ENCODE peak calls at places on chromosomes 5 and 9, in eight cellular contexts. H is A549, I is stomach, F is esophagus muscularis mucosa, E is right cardiac atrium, Z is psoas muscle, Y is thyroid gland, O is MM.1S. C is an unnamed sample. For H3K9me3, the result is how much of the 10 kb centered on the place peaks cover.

GRCh38 chr9:132744881-132745761 is 74.9 kb downstream of the GTF3C4 start:
- DNase-seq in Y (no peak), H (no peak), O (no peak), I (no peak), E (no peak), F (no peak), Z (no peak), C (no peak)

GRCh38 chr5:89857790-89858189 is 551.8 kb downstream of the CETN3 start:
- DNase-seq in F (no peak), I (no peak), E (no peak), O (no peak), Z (no peak), Y (no peak), H (no peak), C (no peak)

GRCh38 chr5:105840800-105841199 is 1829.9 kb downstream of the EFNA5 start:
- DNase-seq in O (no peak), Z (no peak), Y (no peak), E (no peak), F (no peak), I (no peak), H (no peak), C (no peak)

GRCh38 chr5:177130211-177131018 is 3.2 kb upstream of the NSD1 start:
- DNase-seq in Z (no peak), H (no peak), F (no peak), O (no peak), E (no peak), Y (no peak), I (no peak), C (no peak)

GRCh38 chr9:97938081-97938644 is at the start of gene HEMGN:
- DNase-seq in Y (no peak), O (peak), H (no peak), Z (no peak), E (no peak), I (no peak), F (no peak), C (peak)

GRCh38 chr5:56004874-56005273 is 10.1 kb upstream of the IL6ST start:
- DNase-seq in Y (no peak), O (no peak), F (no peak), E (no peak), H (no peak), Z (no peak), I (no peak), C (no peak)

GRCh38 chr5:10489810-10490426 is 48.2 kb downstream of the ROPN1L start:
- DNase-seq in Z (no peak), F (no peak), Y (no peak), H (no peak), I (no peak), E (no peak), O (peak), C (no peak)

GRCh38 chr5:113371788-113372196 is 63.0 kb downstream of the TSSK1B start:
- DNase-seq in Z (no peak), O (no peak), F (no peak), H (no peak), E (no peak), Y (no peak), I (no peak), C (no peak)

GRCh38 chr5:138466900-138467710 is 1.8 kb downstream of the EGR1 start:
- DNase-seq in O (no peak), F (no peak), Y (no peak), H (peak), E (no peak), I (peak), Z (no peak), C (no peak)

GRCh38 chr9:133510926-133511505 is 13.7 kb downstream of the MYMK start:
- DNase-seq in O (no peak), I (no peak), F (no peak), Z (peak), Y (no peak), E (peak), H (no peak), C (no peak)

GRCh38 chr9:32069169-32069813 is 315.2 kb upstream of the ACO1 start:
- DNase-seq in F (no peak), Z (no peak), I (no peak), O (peak), Y (no peak), H (no peak), E (no peak), C (no peak)

GRCh38 chr9:122562134-122562760 is 9.3 kb downstream of the OR1N2 start:
- DNase-seq in H (no peak), O (no peak), I (no peak), F (no peak), Y (no peak), Z (no peak), E (no peak), C (no peak)

DNA sequence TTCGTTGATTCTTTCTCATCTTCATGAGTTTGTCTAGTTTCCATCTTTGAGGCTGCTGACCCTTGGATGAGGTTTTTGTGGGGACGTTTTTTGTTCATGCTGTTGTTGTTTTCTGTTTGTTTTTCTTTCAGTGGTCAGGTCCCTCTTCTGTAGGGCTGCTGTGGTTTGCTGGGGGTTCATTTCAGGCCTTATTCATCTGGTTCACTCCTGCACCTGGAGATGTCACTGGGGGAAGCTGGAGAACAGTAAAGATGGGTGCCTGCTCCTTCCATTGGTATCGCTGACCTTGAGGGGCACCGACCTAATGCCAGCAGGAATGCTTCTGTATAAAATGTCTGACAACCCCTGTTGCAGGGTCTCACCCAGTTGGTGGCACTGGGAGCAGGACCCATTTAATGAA is 8.5 kb downstream of the OR1N2 start:
- DNase-seq in Y (no peak), H (no peak), O (no peak), Z (no peak), F (no peak), E (no peak), I (no peak), C (no peak)
- H3K9me3 ChIP-seq in Y (under half), H (under half), O (under half), Z (under half), F (under half), E (under half), I (under half), C (under half)

GRCh38 chr5:28009526-28010025 is 971.2 kb upstream of the CDH9 start:
- DNase-seq in O (no peak), F (no peak), Y (no peak), I (no peak), Z (no peak), E (no peak), H (no peak), C (no peak)
- H3K9me3 ChIP-seq in O (under half), F (under half), Y (under half), I (under half), Z (under half), E (under half), H (under half), C (under half)

DNA sequence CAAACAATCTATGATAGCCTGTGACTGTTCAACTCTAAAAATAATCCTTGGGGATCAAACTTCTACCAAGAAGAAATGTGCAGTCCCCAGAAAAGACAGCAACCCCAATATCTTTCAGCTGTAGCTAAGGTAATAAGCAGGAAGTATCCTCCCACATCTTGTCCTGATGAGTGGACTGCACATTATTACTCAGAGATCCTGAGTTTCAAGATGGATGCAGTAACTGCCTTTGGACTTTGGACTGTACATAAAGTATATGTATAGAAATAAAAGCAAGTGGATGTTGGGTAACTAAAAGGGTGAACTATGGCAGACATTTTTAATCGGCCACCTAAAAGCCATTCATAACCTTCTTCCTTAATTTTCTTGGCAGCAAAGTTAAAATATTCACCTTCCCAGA is 45.1 kb downstream of the SMIM23 start:
- DNase-seq in O (no peak), Z (no peak), E (no peak), F (no peak), Y (no peak), H (no peak), I (no peak), C (no peak)
- H3K9me3 ChIP-seq in O (under half), Z (under half), E (under half), F (under half), Y (under half), H (under half), I (under half), C (under half)

GRCh38 chr5:98432378-98432777 is 341.1 kb upstream of the RGMB start:
- DNase-seq in H (no peak), I (no peak), O (no peak), Y (no peak), F (no peak), E (no peak), Z (no peak), C (no peak)

GRCh38 chr5:98433673-98434072 is 339.8 kb upstream of the RGMB start:
- DNase-seq in Y (no peak), E (no peak), Z (no peak), H (no peak), F (no peak), I (no peak), O (no peak), C (no peak)

GRCh38 chr5:98433022-98433421 is 340.4 kb upstream of the RGMB start:
- DNase-seq in E (no peak), H (no peak), Z (no peak), O (no peak), F (no peak), I (no peak), Y (no peak), C (no peak)

GRCh38 chr5:98436672-98437071 is 336.8 kb upstream of the RGMB start:
- DNase-seq in Y (no peak), Z (no peak), E (no peak), O (no peak), F (no peak), I (no peak), H (no peak), C (no peak)
- H3K9me3 ChIP-seq in Y (under half), Z (under half), E (under half), O (under half), F (under half), I (under half), H (under half), C (under half)

DNA sequence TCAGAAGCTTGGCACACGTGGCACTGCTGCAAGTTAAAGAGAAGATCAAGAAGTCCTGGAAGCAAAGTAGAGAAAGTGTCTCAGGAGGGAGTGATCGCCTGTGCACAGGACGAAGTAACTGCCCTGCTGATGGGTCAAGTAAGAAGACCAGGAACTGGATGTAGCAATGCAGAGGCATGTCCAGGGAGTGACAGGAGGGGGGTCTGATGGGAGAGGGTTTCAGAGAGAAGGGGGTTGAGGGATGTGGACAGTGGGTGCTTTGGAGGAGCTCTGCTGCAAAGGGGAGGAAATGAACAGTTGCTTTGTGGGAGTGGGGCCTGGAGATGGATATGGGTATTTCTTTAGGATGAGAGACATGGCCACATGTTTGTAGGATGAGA is 60.2 kb upstream of the PHYKPL start:
- DNase-seq in H (no peak), I (no peak), O (no peak), F (no peak), Z (no peak), Y (no peak), E (peak), C (no peak)
- H3K9me3 ChIP-seq in H (under half), I (under half), O (under half), F (under half), Z (under half), Y (under half), E (under half), C (under half)

GRCh38 chr9:78304357-78304756 is 7.4 kb downstream of the PSAT1 start:
- DNase-seq in O (no peak), I (no peak), H (no peak), E (no peak), Z (no peak), Y (no peak), F (no peak), C (no peak)
- H3K9me3 ChIP-seq in O (under half), I (under half), H (under half), E (under half), Z (under half), Y (under half), F (under half), C (under half)

DNA sequence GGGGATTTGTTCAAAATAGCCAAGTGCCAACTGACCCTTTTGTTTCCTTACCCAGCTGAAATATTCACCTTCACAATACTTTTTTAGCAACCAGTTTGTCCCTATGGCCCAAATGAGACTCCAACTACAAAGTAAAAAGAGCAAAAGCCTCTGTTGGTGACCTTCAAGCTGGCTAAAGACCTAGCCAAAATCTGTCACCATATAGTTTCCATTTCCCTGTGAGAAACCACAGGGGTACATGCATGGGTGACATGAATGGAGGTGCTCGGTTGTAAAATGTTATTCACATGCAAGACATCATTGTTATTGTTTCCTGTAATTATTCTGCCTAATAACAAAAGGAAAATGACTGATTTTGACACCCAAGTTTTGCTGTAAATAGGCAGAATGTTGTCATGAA is 285.3 kb downstream of the ZNF608 start:
- DNase-seq in I (no peak), O (no peak), E (no peak), F (no peak), Z (no peak), Y (no peak), H (no peak), C (no peak)
- H3K9me3 ChIP-seq in I (under half), O (under half), E (under half), F (under half), Z (under half), Y (under half), H (under half), C (under half)

DNA sequence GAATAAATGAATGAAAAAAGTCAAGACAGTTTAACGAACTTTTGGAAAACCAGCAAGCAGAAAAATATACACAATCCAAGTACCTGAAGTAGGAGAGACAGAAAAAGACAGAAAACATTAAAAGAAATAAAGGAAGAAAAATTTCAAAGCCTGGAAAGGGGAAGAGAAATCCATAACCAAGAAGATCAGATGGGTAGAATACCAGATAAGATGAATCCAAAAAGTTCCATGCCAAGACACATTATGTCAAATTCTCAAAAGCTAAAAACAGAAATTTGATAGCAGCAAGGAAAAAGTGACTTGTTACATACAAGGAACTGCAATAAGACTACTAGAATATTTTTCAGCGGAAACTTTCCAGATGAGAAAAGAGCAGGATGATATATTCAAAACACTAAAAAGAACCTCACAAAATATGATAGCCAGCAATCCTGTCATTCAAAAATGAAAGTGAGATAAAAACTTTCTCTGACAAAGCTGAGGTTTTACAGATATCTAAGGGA is 7.6 kb upstream of the ZNF300 start:
- DNase-seq in O (no peak), Y (no peak), H (no peak), E (no peak), F (no peak), I (no peak), Z (no peak), C (no peak)
- H3K9me3 ChIP-seq in O (under half), Y (under half), H (under half), E (under half), F (under half), I (half or more), Z (half or more), C (under half)